ENCODE peak calls at places on chromosomes 5 and 9, in five cellular contexts. X is NCI-H1436; F is cardiac muscle cell; Z is psoas muscle; D is CD8-positive, alpha-beta T cell. J is an unnamed sample.

GRCh38 chr5:176486189-176486757 is 38.1 kb downstream of the FAF2 start:
- DNase-seq in D (no peak), X (no peak), F (no peak), Z (no peak), J (no peak)

GRCh38 chr5:83388608-83389007 is 82.9 kb upstream of the VCAN start:
- DNase-seq in F (no peak), X (no peak), D (no peak), Z (no peak), J (no peak)

GRCh38 chr9:131477367-131477766 is 25.4 kb upstream of the POMT1 start:
- DNase-seq in Z (peak), F (no peak), D (no peak), X (no peak), J (no peak)

GRCh38 chr5:172782169-172783039 is 11.4 kb upstream of the DUSP1 start:
- DNase-seq in D (no peak), Z (no peak), F (no peak), X (no peak), J (no peak)

GRCh38 chr5:147986134-147986757 is 77.5 kb upstream of the SPINK5 start:
- DNase-seq in F (no peak), Z (no peak), D (no peak), X (no peak), J (no peak)

GRCh38 chr9:15717290-15717689 is 164.4 kb downstream of the CCDC171 start:
- DNase-seq in F (no peak), Z (no peak), X (no peak), D (no peak), J (no peak)

GRCh38 chr9:78239506-78239905 is 3.6 kb downstream of the CEP78 start:
- DNase-seq in Z (no peak), F (peak), D (no peak), X (no peak), J (no peak)

GRCh38 chr5:322942-323879 is 1.7 kb downstream of the AHRR start:
- DNase-seq in D (no peak), F (no peak), Z (peak), X (no peak), J (no peak)